ENCODE peak calls at places on chromosomes 7 and 10, in five cellular contexts. O is lower leg skin, F is adrenal gland, U is stomach, R is heart left ventricle. V is an unnamed sample.

GRCh38 chr10:122056431-122057094 is 67.6 kb downstream of the TACC2 start:
- DNase-seq in F (no peak), R (no peak), U (peak), O (no peak), V (no peak)

GRCh38 chr7:15916666-15917388 is 230.3 kb upstream of the MEOX2 start:
- DNase-seq in F (no peak), O (no peak), R (no peak), U (no peak), V (no peak)

GRCh38 chr7:133959505-133959904 is 167.6 kb upstream of the LRGUK start:
- DNase-seq in F (no peak), R (no peak), O (no peak), U (no peak), V (no peak)

GRCh38 chr10:125035136-125035535 is 93.2 kb downstream of the ZRANB1 start:
- DNase-seq in U (no peak), R (no peak), F (no peak), O (no peak), V (no peak)

GRCh38 chr7:5591547-5591899 is 167.9 kb upstream of the TNRC18 start:
- DNase-seq in O (no peak), R (no peak), F (peak), U (peak), V (no peak)

GRCh38 chr7:125773113-125773800 is 843.6 kb upstream of the POT1 start:
- DNase-seq in U (no peak), O (no peak), R (no peak), F (no peak), V (no peak)

GRCh38 chr7:151091431-151091830 is 5.2 kb downstream of the AGAP3 start:
- DNase-seq in O (no peak), F (no peak), U (no peak), R (no peak), V (peak)

GRCh38 chr10:53403688-53404087 is 631.1 kb upstream of the MBL2 start:
- DNase-seq in F (no peak), O (no peak), R (peak), U (peak), V (peak)

GRCh38 chr10:35386594-35387174 is 50.4 kb downstream of the CCNY start:
- DNase-seq in F (no peak), R (peak), U (peak), O (no peak), V (no peak)

GRCh38 chr10:80535671-80536360 is 1.9 kb upstream of the SH2D4B start:
- DNase-seq in F (peak), R (peak), U (peak), O (peak), V (peak)

GRCh38 chr7:16785846-16786245 is 19.0 kb downstream of the AGR2 start:
- DNase-seq in U (no peak), O (no peak), F (no peak), R (no peak), V (no peak)

GRCh38 chr10:6811153-6811552 is 231.1 kb upstream of the PRKCQ start:
- DNase-seq in U (no peak), O (no peak), F (no peak), R (no peak), V (no peak)

GRCh38 chr7:147509859-147510542 is 1080.6 kb upstream of the C7orf33 start:
- DNase-seq in F (no peak), O (no peak), U (no peak), R (no peak), V (no peak)

GRCh38 chr10:78199019-78199418 is 165.4 kb downstream of the RPS24 start:
- DNase-seq in F (no peak), O (no peak), R (no peak), U (no peak), V (no peak)

GRCh38 chr7:117010375-117011133 is 57.3 kb downstream of the ST7 start:
- DNase-seq in O (no peak), R (no peak), F (no peak), U (no peak), V (no peak)

GRCh38 chr7:99096124-99096887 is 47.6 kb downstream of the SMURF1 start:
- DNase-seq in R (no peak), F (peak), O (no peak), U (no peak), V (no peak)

GRCh38 chr7:108181073-108181985 is 51.2 kb upstream of the LAMB4 start:
- DNase-seq in F (no peak), R (no peak), O (no peak), U (no peak), V (no peak)

GRCh38 chr7:97857544-97857943 is 14.7 kb downstream of the ASNS start:
- DNase-seq in R (no peak), U (no peak), F (no peak), O (no peak), V (no peak)

GRCh38 chr7:99653754-99654153 is 26.0 kb downstream of the CYP3A5 start:
- DNase-seq in F (no peak), R (no peak), U (no peak), O (no peak), V (no peak)

GRCh38 chr10:131924982-131925649 is 24.3 kb downstream of the PPP2R2D start:
- DNase-seq in F (no peak), R (no peak), U (no peak), O (no peak), V (no peak)

GRCh38 chr7:114160925-114161324 is 242.1 kb upstream of the PPP1R3A start:
- DNase-seq in U (no peak), F (no peak), O (no peak), R (no peak), V (no peak)

GRCh38 chr7:128025380-128025779 is 5.9 kb downstream of the LRRC4 start:
- DNase-seq in F (no peak), U (no peak), O (no peak), R (no peak), V (no peak)

GRCh38 chr10:78459639-78460037 is 426.0 kb downstream of the RPS24 start:
- DNase-seq in R (no peak), U (no peak), F (no peak), O (peak), V (no peak)

GRCh38 chr7:22142593-22142992 is 196.9 kb upstream of the CDCA7L start:
- DNase-seq in U (no peak), O (no peak), R (no peak), F (no peak), V (no peak)

GRCh38 chr7:90412458-90413184 is 9.4 kb downstream of the CLDN12 start:
- DNase-seq in R (no peak), F (peak), O (no peak), U (peak), V (no peak)

GRCh38 chr10:114876602-114877300 is 55.2 kb downstream of the FHIP2A start:
- DNase-seq in F (peak), U (peak), R (peak), O (peak), V (peak)

GRCh38 chr10:68080853-68081431 is 5.9 kb upstream of the HERC4 start:
- DNase-seq in F (no peak), R (no peak), U (no peak), O (no peak), V (no peak)

GRCh38 chr7:70736715-70737460 is 395.1 kb upstream of the GALNT17 start:
- DNase-seq in O (no peak), F (peak), U (no peak), R (no peak), V (no peak)

GRCh38 chr7:106774768-106775551 is 90.1 kb upstream of the PIK3CG start:
- DNase-seq in F (peak), U (no peak), O (no peak), R (no peak), V (no peak)

GRCh38 chr7:47552631-47553030 is 29.3 kb downstream of the TNS3 start:
- DNase-seq in U (peak), O (no peak), F (peak), R (no peak), V (no peak)

GRCh38 chr10:75108684-75109458 is 2.6 kb upstream of the SAMD8 start:
- DNase-seq in R (no peak), O (peak), F (no peak), U (no peak), V (peak)
- TF ChIP-seq POLR2A in R (no peak), O (no peak), F (no peak), U (no peak), V (no peak)

GRCh38 chr7:102452451-102452850 is 12.2 kb downstream of the ALKBH4 start:
- DNase-seq in F (no peak), O (no peak), U (no peak), R (no peak), V (no peak)

GRCh38 chr7:102449136-102449535 is 15.5 kb downstream of the ALKBH4 start:
- DNase-seq in F (no peak), R (no peak), O (no peak), U (no peak), V (no peak)

GRCh38 chr7:102451371-102452054 is 13.2 kb downstream of the ALKBH4 start:
- DNase-seq in U (no peak), F (no peak), R (no peak), O (no peak), V (no peak)

GRCh38 chr7:102447311-102447710 is 13.9 kb downstream of the ORAI2 start:
- DNase-seq in F (no peak), R (no peak), U (no peak), O (no peak), V (no peak)

GRCh38 chr7:102450242-102450641 is 14.4 kb downstream of the ALKBH4 start:
- DNase-seq in F (no peak), O (no peak), R (no peak), U (no peak), V (no peak)
- TF ChIP-seq POLR2A in F (no peak), O (no peak), R (no peak), U (no peak), V (no peak)

DNA sequence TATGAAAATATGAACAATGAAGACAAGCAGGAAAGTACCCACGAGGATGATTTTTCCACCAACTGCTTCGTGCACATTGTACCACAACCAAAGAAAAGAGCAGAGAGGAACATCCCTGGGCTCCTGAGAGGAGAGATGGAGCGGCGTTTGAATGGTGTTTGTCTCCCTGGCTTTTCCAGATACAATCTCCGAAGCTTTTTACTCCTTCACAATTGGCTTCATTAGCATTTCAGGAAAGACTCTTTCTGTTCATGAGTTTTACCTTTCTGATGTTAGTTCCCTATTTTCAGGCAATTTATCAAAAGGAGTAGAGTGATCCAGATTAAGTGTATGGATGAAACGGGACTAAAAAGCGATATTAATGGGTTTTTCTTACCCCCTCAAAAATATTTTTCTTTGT is 49.3 kb downstream of the LYZL2 start:
- DNase-seq in U (no peak), O (no peak), F (no peak), R (no peak), V (no peak)
- TF ChIP-seq POLR2A in U (no peak), O (no peak), F (no peak), R (no peak), V (no peak)

GRCh38 chr7:118029881-118030422 is 154.0 kb upstream of the LSM8 start:
- DNase-seq in R (no peak), U (no peak), F (no peak), O (no peak), V (no peak)

DNA sequence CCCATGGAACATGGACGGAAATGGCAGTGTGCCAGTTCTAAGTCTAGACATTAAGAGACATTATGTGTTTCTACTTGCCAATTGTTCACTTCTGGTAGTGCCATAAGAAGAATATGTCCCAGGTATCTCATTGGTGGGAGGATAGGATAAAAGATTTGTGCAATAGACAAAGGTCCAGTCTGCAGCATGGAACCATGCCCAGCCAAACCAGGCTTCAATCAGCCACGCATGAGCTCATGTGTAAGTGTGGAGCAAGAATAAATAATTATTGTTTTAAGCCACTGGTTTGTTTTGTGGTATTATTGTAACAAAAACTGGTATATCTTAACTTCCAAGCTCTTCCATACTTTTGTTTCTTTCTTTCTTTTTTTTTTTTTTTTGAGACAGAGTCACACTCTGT is 153.6 kb upstream of the CTTNBP2 start:
- DNase-seq in F (no peak), U (no peak), R (no peak), O (no peak), V (no peak)
- TF ChIP-seq POLR2A in F (no peak), U (no peak), R (no peak), O (no peak), V (no peak)

GRCh38 chr7:1557771-1558170 is 1.8 kb upstream of the TMEM184A start:
- DNase-seq in O (no peak), U (no peak), F (no peak), R (peak), V (no peak)

GRCh38 chr7:1554332-1555045 is 1.5 kb downstream of the TMEM184A start:
- DNase-seq in O (no peak), R (peak), U (no peak), F (no peak), V (no peak)

GRCh38 chr7:1555046-1555812 is 776 bp downstream of the TMEM184A start:
- DNase-seq in O (no peak), U (peak), R (peak), F (peak), V (peak)

GRCh38 chr7:1557006-1557405 is 1.0 kb upstream of the TMEM184A start:
- DNase-seq in F (no peak), U (no peak), O (no peak), R (no peak), V (no peak)

GRCh38 chr7:1555813-1556540 is at the start of gene TMEM184A:
- DNase-seq in F (peak), U (peak), R (peak), O (no peak), V (peak)
- TF ChIP-seq POLR2A in F (no peak), U (no peak), R (no peak), O (no peak), V (peak)

V was measured in Peyer's patch.